ENCODE peak calls at places on chromosomes 7 and 10, in five cellular contexts. E is stimulated activated CD4-positive, alpha-beta T cell treated with anti-CD3 and anti-CD28 coated beads, Interleukin-12 subunit alpha, Interleukin-12 subunit beta, amount 100 ng/mL, for 24 hours; P is ELR; F is Kasumi-1; Q is pulmonary artery endothelial cell. Y is an unnamed sample.

GRCh38 chr10:72740526-72740925 is 48.6 kb downstream of the MCU start:
- DNase-seq in Q (peak; percentile 64), P (peak; percentile 65), F (no peak), E (no peak), Y (peak; percentile 73)

GRCh38 chr7:94439893-94440381 is 45.2 kb downstream of the COL1A2 start:
- DNase-seq in P (no peak), E (no peak), F (no peak), Q (no peak), Y (no peak)

GRCh38 chr7:99478464-99479440 is 6.1 kb downstream of the ZNF789 start:
- DNase-seq in E (no peak), F (no peak), Q (no peak), P (no peak), Y (no peak)

GRCh38 chr10:104256335-104257080 is 1.8 kb downstream of the GSTO1 start:
- DNase-seq in E (no peak), P (peak; percentile 39), F (peak; percentile 30), Q (no peak), Y (peak; percentile 24)

GRCh38 chr10:131947631-131948347 is 33.9 kb downstream of the BNIP3 start:
- DNase-seq in E (no peak), F (peak; percentile 37), P (peak; percentile 93), Q (peak; percentile 87), Y (peak; percentile 90)

GRCh38 chr10:54284526-54285193 is 516.4 kb downstream of the PCDH15 start:
- DNase-seq in Q (no peak), P (no peak), E (no peak), F (no peak), Y (no peak)

GRCh38 chr7:128790297-128791037 is 1.3 kb upstream of the CCDC136 start:
- DNase-seq in Q (no peak), E (no peak), F (no peak), P (no peak), Y (no peak)

GRCh38 chr10:24762161-24762924 is 38.7 kb upstream of the ARHGAP21 start:
- DNase-seq in Q (no peak), E (no peak), F (no peak), P (no peak), Y (peak; percentile 1)

GRCh38 chr10:62810131-62810530 is 5.6 kb downstream of the ADO start:
- DNase-seq in P (no peak), E (no peak), F (no peak), Q (no peak), Y (no peak)

GRCh38 chr7:80999180-80999579 is 80.3 kb upstream of the SEMA3C start:
- DNase-seq in F (no peak), P (no peak), E (no peak), Q (no peak), Y (no peak)

GRCh38 chr10:29731760-29732159 is 97.0 kb upstream of the SVIL start:
- DNase-seq in E (no peak), Q (no peak), F (no peak), P (no peak), Y (no peak)

GRCh38 chr10:78165617-78166016 is 132.0 kb downstream of the RPS24 start:
- DNase-seq in F (no peak), E (no peak), Q (no peak), P (peak; percentile 35), Y (peak; percentile 18)

GRCh38 chr10:60235001-60235400 is 154.7 kb downstream of the ANK3 start:
- DNase-seq in Q (peak; percentile 5), P (peak; percentile 10), E (no peak), F (no peak), Y (peak; percentile 67)

GRCh38 chr10:4280481-4281206 is 495.6 kb upstream of the KLF6 start:
- DNase-seq in F (no peak), E (no peak), Q (no peak), P (peak; percentile 62), Y (peak; percentile 62)

GRCh38 chr7:17339952-17340351 is 41.5 kb downstream of the AHR start:
- DNase-seq in P (no peak), F (no peak), Q (no peak), E (no peak), Y (no peak)

GRCh38 chr10:707861-708260 is 18.4 kb upstream of the DIP2C start:
- DNase-seq in Q (no peak), E (no peak), F (no peak), P (no peak), Y (no peak)

GRCh38 chr10:47187592-47187991 is 112.4 kb upstream of the GDF10 start:
- DNase-seq in F (no peak), Q (no peak), P (no peak), E (no peak), Y (no peak)

GRCh38 chr10:100528885-100529472 is 692 bp downstream of the NDUFB8 start:
- DNase-seq in P (peak; percentile 30), Q (no peak), F (peak; percentile 34), E (no peak), Y (no peak)

GRCh38 chr10:59654007-59654406 is 55.6 kb downstream of the SLC16A9 start:
- DNase-seq in P (no peak), F (peak; percentile 90), E (no peak), Q (no peak), Y (no peak)

GRCh38 chr7:95104739-95105138 is 197.3 kb downstream of the PPP1R9A start:
- DNase-seq in E (no peak), Q (no peak), P (peak; percentile 45), F (no peak), Y (peak; percentile 48)

GRCh38 chr10:110613996-110614495 is 30.1 kb upstream of the RBM20 start:
- DNase-seq in F (no peak), E (no peak), P (no peak), Q (no peak), Y (no peak)

GRCh38 chr10:113047963-113048781 is 98.1 kb downstream of the TCF7L2 start:
- DNase-seq in F (no peak), Q (no peak), P (no peak), E (no peak), Y (peak; percentile 68)

GRCh38 chr10:4545077-4545476 is 280.9 kb upstream of the AKR1E2 start:
- DNase-seq in Q (no peak), F (no peak), P (peak; percentile 37), E (no peak), Y (peak; percentile 26)

GRCh38 chr10:115606081-115606480 is 512.9 kb downstream of the ATRNL1 start:
- DNase-seq in E (no peak), Q (no peak), F (no peak), P (no peak), Y (no peak)

GRCh38 chr10:93440591-93441012 is 41.5 kb downstream of the MYOF start:
- DNase-seq in P (peak; percentile 45), F (no peak), E (no peak), Q (no peak), Y (peak; percentile 62)

GRCh38 chr7:48251766-48252165 is 80.5 kb downstream of the ABCA13 start:
- DNase-seq in Q (no peak), F (no peak), E (no peak), P (peak; percentile 32), Y (peak; percentile 65)

GRCh38 chr10:56449770-56450169 is 88.7 kb upstream of the ZWINT start:
- DNase-seq in F (peak; percentile 74), Q (no peak), P (peak; percentile 2), E (no peak), Y (no peak)

Y was measured in M059J.